ENCODE peak calls at places on chromosomes 7 and 10, in six cellular contexts. V, F, R, U, S and N are unnamed samples.

GRCh38 chr7:120615703-120616102 is 242.2 kb downstream of the TSPAN12 start:
- DNase-seq in V (no peak), F (no peak), R (no peak), U (no peak), S (no peak), N (no peak)

GRCh38 chr10:119449210-119449584 is 93.3 kb downstream of the RGS10 start:
- DNase-seq in V (no peak), F (no peak), R (no peak), U (no peak), S (no peak), N (no peak)

GRCh38 chr7:43954524-43955228 is 28.4 kb downstream of the UBE2D4 start:
- DNase-seq in V (no peak), F (no peak), R (peak; percentile 11), U (peak; percentile 25), S (peak; percentile 74), N (peak; percentile 5)

GRCh38 chr7:134470864-134471263 is 12.0 kb upstream of the AKR1B1 start:
- DNase-seq in V (no peak), F (no peak), R (no peak), U (no peak), S (no peak), N (no peak)

GRCh38 chr7:24284699-24285506 is 913 bp downstream of the NPY start:
- DNase-seq in V (no peak), F (no peak), R (no peak), U (no peak), S (peak; percentile 68), N (peak; percentile 3)

GRCh38 chr7:13132314-13132713 is 444.9 kb downstream of the ARL4A start:
- DNase-seq in V (no peak), F (no peak), R (no peak), U (no peak), S (no peak), N (no peak)

GRCh38 chr10:79939969-79940368 is 8.9 kb downstream of the SFTPD start:
- DNase-seq in V (no peak), F (no peak), R (no peak), U (no peak), S (no peak), N (no peak)

GRCh38 chr10:123454987-123455386 is 211.2 kb upstream of the GPR26 start:
- DNase-seq in V (no peak), F (no peak), R (no peak), U (no peak), S (no peak), N (no peak)

GRCh38 chr7:103731169-103731568 is 258.3 kb downstream of the RELN start:
- DNase-seq in V (no peak), F (no peak), R (no peak), U (no peak), S (no peak), N (no peak)

GRCh38 chr10:58820862-58821559 is 308.3 kb downstream of the BICC1 start:
- DNase-seq in V (no peak), F (no peak), R (peak; percentile 16), U (no peak), S (no peak), N (no peak)

GRCh38 chr10:58823983-58824382 is 311.3 kb downstream of the BICC1 start:
- DNase-seq in V (no peak), F (no peak), R (no peak), U (no peak), S (no peak), N (no peak)

GRCh38 chr10:58817499-58817898 is 304.8 kb downstream of the BICC1 start:
- DNase-seq in V (no peak), F (no peak), R (no peak), U (peak; percentile 23), S (no peak), N (no peak)

GRCh38 chr10:58820386-58820785 is 307.7 kb downstream of the BICC1 start:
- DNase-seq in V (no peak), F (no peak), R (no peak), U (no peak), S (no peak), N (no peak)

GRCh38 chr10:58818889-58819288 is 306.2 kb downstream of the BICC1 start:
- DNase-seq in V (no peak), F (no peak), R (peak; percentile 44), U (no peak), S (no peak), N (no peak)
- TF ChIP-seq CTCF in V (no peak), F (no peak), R (no peak), U (peak; percentile 5), S (no peak), N (no peak)

GRCh38 chr7:17297243-17297642 is 1.2 kb upstream of the AHR start:
- DNase-seq in V (no peak), F (no peak), R (no peak), U (no peak), S (no peak), N (no peak)

GRCh38 chr7:17298102-17298839 is at the start of gene AHR:
- DNase-seq in V (peak; percentile 95), F (peak; percentile 75), R (peak; percentile 89), U (peak; percentile 95), S (peak; percentile 90), N (peak; percentile 46)

GRCh38 chr7:17289074-17289665 is 9.3 kb upstream of the AHR start:
- DNase-seq in V (no peak), F (no peak), R (no peak), U (peak; percentile 85), S (no peak), N (no peak)

DNA sequence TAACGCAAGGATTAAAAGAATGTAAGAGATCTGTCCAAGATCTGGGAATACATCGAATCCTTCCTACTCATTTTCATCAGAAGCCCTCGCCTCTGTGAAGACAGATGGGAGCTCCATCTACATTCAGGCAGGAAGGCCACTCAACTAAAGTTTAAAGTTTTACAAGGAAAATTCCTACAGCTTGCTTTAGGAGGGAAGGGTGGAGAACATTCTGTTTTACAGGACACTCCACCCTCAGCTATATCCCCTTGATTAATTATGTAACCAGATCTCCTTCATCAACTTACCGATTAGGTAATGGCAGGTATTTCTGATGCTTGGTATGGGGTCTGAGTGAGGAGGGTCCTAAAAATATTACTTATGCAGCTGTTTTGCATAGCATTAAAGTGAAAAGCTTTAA is 5.6 kb upstream of the AHR start:
- DNase-seq in V (no peak), F (no peak), R (no peak), U (no peak), S (no peak), N (no peak)
- TF ChIP-seq CTCF in V (no peak), F (no peak), R (no peak), U (no peak), S (no peak), N (no peak)

GRCh38 chr10:96491303-96491702 is 22.4 kb downstream of the TLL2 start:
- DNase-seq in V (no peak), F (no peak), R (no peak), U (no peak), S (no peak), N (no peak)
- TF ChIP-seq CTCF in V (no peak), F (no peak), R (peak; percentile 15), U (peak; percentile 47), S (peak; percentile 69), N (peak; percentile 41)

DNA sequence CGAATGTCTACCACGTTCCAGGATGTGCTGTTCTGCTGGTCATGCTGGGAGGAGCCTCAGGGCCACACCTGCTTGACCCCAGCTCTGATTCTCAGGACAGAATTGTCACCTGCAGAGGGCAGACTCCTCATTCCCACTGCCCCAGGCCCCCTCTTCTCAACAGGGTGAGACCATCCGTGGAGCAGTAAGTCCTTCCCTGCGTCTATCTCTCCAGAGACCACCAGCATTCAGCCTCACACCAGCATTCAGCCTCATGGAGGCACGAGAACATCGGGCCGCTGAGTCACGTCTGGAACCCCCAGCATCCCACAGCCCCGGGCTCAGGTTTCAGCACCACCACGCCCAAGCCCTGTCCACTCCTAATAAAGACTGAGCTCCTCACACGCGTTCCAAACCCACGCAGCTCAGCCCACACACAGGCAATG is 273.4 kb downstream of the DIP2C start:
- DNase-seq in V (no peak), F (no peak), R (no peak), U (no peak), S (peak; percentile 74), N (no peak)
- TF ChIP-seq CTCF in V (no peak), F (no peak), R (no peak), U (no peak), S (peak; percentile 66), N (no peak)

GRCh38 chr10:126223512-126224067 is 164.7 kb downstream of the ADAM12 start:
- DNase-seq in V (no peak), F (no peak), R (no peak), U (no peak), S (no peak), N (no peak)
- TF ChIP-seq CTCF in V (no peak), F (no peak), R (no peak), U (no peak), S (no peak), N (no peak)

GRCh38 chr7:140649566-140650205 is 9.1 kb upstream of the DENND2A start:
- DNase-seq in V (no peak), F (no peak), R (no peak), U (no peak), S (no peak), N (no peak)

GRCh38 chr7:140650367-140650766 is 9.8 kb upstream of the DENND2A start:
- DNase-seq in V (no peak), F (no peak), R (no peak), U (no peak), S (no peak), N (no peak)

GRCh38 chr7:140643416-140643815 is 2.8 kb upstream of the DENND2A start:
- DNase-seq in V (no peak), F (no peak), R (no peak), U (no peak), S (no peak), N (no peak)

GRCh38 chr7:140645166-140645565 is 4.6 kb upstream of the DENND2A start:
- DNase-seq in V (no peak), F (no peak), R (no peak), U (no peak), S (peak; percentile 76), N (no peak)

GRCh38 chr7:140646931-140647647 is 6.5 kb upstream of the DENND2A start:
- DNase-seq in V (peak; percentile 51), F (no peak), R (no peak), U (no peak), S (peak; percentile 84), N (peak; percentile 49)
- TF ChIP-seq CTCF in V (peak; percentile 35), F (peak; percentile 41), R (peak; percentile 73), U (peak; percentile 57), S (peak; percentile 80), N (peak; percentile 62)

GRCh38 chr7:99844354-99844753 is 16.5 kb downstream of the CYP3A43 start:
- DNase-seq in V (no peak), F (no peak), R (no peak), U (no peak), S (no peak), N (no peak)
- TF ChIP-seq CTCF in V (no peak), F (no peak), R (no peak), U (no peak), S (no peak), N (no peak)

GRCh38 chr10:121696854-121697253 is 98.6 kb upstream of the FGFR2 start:
- DNase-seq in V (peak; percentile 70), F (no peak), R (no peak), U (no peak), S (peak; percentile 74), N (peak; percentile 58)
- TF ChIP-seq CTCF in V (peak; percentile 33), F (no peak), R (peak; percentile 28), U (peak; percentile 25), S (peak; percentile 79), N (peak; percentile 63)